ENCODE peak calls at places on chromosomes 16 and 17, in ten cellular contexts. One of them, this sample, is unnamed. For H3K36me3, the result is how much of the 10 kb centered on the place peaks cover.

GRCh38 chr17:49045376-49045775 is 48.2 kb downstream of the IGF2BP1 start:
- DNase-seq in tibial artery: no peak
- DNase-seq in Caco-2: no peak
- DNase-seq in left ventricle myocardium inferior: no peak
- DNase-seq in upper lobe of right lung: no peak
- DNase-seq in spleen: no peak
- DNase-seq in endodermal cell: no peak
- DNase-seq in CD8-positive, alpha-beta T cell: no peak
- DNase-seq in cardiac muscle cell: no peak
- DNase-seq in BE2C: no peak
- DNase-seq in this sample: no peak

GRCh38 chr17:31869031-31869430 is 10.0 kb upstream of the COPRS start:
- DNase-seq in CD8-positive, alpha-beta T cell: no peak
- DNase-seq in upper lobe of right lung: no peak
- DNase-seq in left ventricle myocardium inferior: no peak
- DNase-seq in spleen: no peak
- DNase-seq in endodermal cell: no peak
- DNase-seq in Caco-2: no peak
- DNase-seq in tibial artery: no peak
- DNase-seq in BE2C: no peak
- DNase-seq in cardiac muscle cell: no peak
- DNase-seq in this sample: no peak

GRCh38 chr16:63289834-63290460 is 1253.7 kb upstream of the CDH8 start:
- DNase-seq in CD8-positive, alpha-beta T cell: no peak
- DNase-seq in tibial artery: peak
- DNase-seq in endodermal cell: peak
- DNase-seq in spleen: peak
- DNase-seq in BE2C: peak
- DNase-seq in Caco-2: peak
- DNase-seq in upper lobe of right lung: peak
- DNase-seq in cardiac muscle cell: peak
- DNase-seq in left ventricle myocardium inferior: no peak
- DNase-seq in this sample: peak

GRCh38 chr17:72368191-72368590 is 247.4 kb downstream of the SOX9 start:
- DNase-seq in cardiac muscle cell: no peak
- DNase-seq in Caco-2: no peak
- DNase-seq in CD8-positive, alpha-beta T cell: no peak
- DNase-seq in endodermal cell: no peak
- DNase-seq in upper lobe of right lung: no peak
- DNase-seq in BE2C: no peak
- DNase-seq in left ventricle myocardium inferior: no peak
- DNase-seq in spleen: no peak
- DNase-seq in tibial artery: no peak
- DNase-seq in this sample: no peak

GRCh38 chr16:11087691-11088431 is 143.5 kb downstream of the CLEC16A start:
- DNase-seq in upper lobe of right lung: no peak
- DNase-seq in left ventricle myocardium inferior: no peak
- DNase-seq in Caco-2: no peak
- DNase-seq in spleen: no peak
- DNase-seq in CD8-positive, alpha-beta T cell: no peak
- DNase-seq in cardiac muscle cell: no peak
- DNase-seq in BE2C: no peak
- DNase-seq in tibial artery: no peak
- DNase-seq in endodermal cell: peak
- DNase-seq in this sample: no peak

GRCh38 chr17:51860934-51861561 is 297.5 kb downstream of the CA10 start:
- DNase-seq in CD8-positive, alpha-beta T cell: no peak
- DNase-seq in upper lobe of right lung: no peak
- DNase-seq in BE2C: peak
- DNase-seq in cardiac muscle cell: peak
- DNase-seq in tibial artery: no peak
- DNase-seq in Caco-2: peak
- DNase-seq in endodermal cell: peak
- DNase-seq in left ventricle myocardium inferior: no peak
- DNase-seq in spleen: no peak
- DNase-seq in this sample: peak

GRCh38 chr16:11542069-11542775 is 44.5 kb downstream of the LITAF start:
- DNase-seq in cardiac muscle cell: no peak
- DNase-seq in Caco-2: no peak
- DNase-seq in left ventricle myocardium inferior: no peak
- DNase-seq in BE2C: no peak
- DNase-seq in CD8-positive, alpha-beta T cell: no peak
- DNase-seq in endodermal cell: no peak
- DNase-seq in spleen: no peak
- DNase-seq in tibial artery: no peak
- DNase-seq in upper lobe of right lung: no peak
- DNase-seq in this sample: no peak

GRCh38 chr16:89319628-89319882 is 102.1 kb downstream of the ZNF778 start:
- DNase-seq in CD8-positive, alpha-beta T cell: peak
- DNase-seq in cardiac muscle cell: no peak
- DNase-seq in tibial artery: no peak
- DNase-seq in Caco-2: no peak
- DNase-seq in upper lobe of right lung: no peak
- DNase-seq in left ventricle myocardium inferior: no peak
- DNase-seq in BE2C: no peak
- DNase-seq in spleen: no peak
- DNase-seq in endodermal cell: no peak
- DNase-seq in this sample: no peak

GRCh38 chr16:75632857-75633256 is 9.8 kb upstream of the ADAT1 start:
- DNase-seq in spleen: no peak
- DNase-seq in upper lobe of right lung: no peak
- DNase-seq in BE2C: no peak
- DNase-seq in Caco-2: no peak
- DNase-seq in endodermal cell: no peak
- DNase-seq in CD8-positive, alpha-beta T cell: no peak
- DNase-seq in tibial artery: no peak
- DNase-seq in cardiac muscle cell: no peak
- DNase-seq in left ventricle myocardium inferior: no peak
- DNase-seq in this sample: no peak

GRCh38 chr17:72470338-72471133 is 349.7 kb downstream of the SOX9 start:
- DNase-seq in cardiac muscle cell: no peak
- DNase-seq in left ventricle myocardium inferior: no peak
- DNase-seq in CD8-positive, alpha-beta T cell: no peak
- DNase-seq in Caco-2: no peak
- DNase-seq in endodermal cell: no peak
- DNase-seq in spleen: peak
- DNase-seq in tibial artery: no peak
- DNase-seq in BE2C: no peak
- DNase-seq in upper lobe of right lung: no peak
- DNase-seq in this sample: no peak

GRCh38 chr16:24689128-24689527 is 40.3 kb upstream of the TNRC6A start:
- DNase-seq in spleen: no peak
- DNase-seq in upper lobe of right lung: no peak
- DNase-seq in endodermal cell: peak
- DNase-seq in tibial artery: no peak
- DNase-seq in Caco-2: peak
- DNase-seq in CD8-positive, alpha-beta T cell: no peak
- DNase-seq in cardiac muscle cell: peak
- DNase-seq in left ventricle myocardium inferior: no peak
- DNase-seq in BE2C: peak
- DNase-seq in this sample: peak

GRCh38 chr16:1772908-1773702 is at the start of gene MRPS34:
- DNase-seq in upper lobe of right lung: peak
- DNase-seq in Caco-2: peak
- DNase-seq in CD8-positive, alpha-beta T cell: peak
- DNase-seq in spleen: peak
- DNase-seq in BE2C: peak
- DNase-seq in endodermal cell: peak
- DNase-seq in tibial artery: peak
- DNase-seq in cardiac muscle cell: peak
- DNase-seq in left ventricle myocardium inferior: peak
- DNase-seq in this sample: peak

GRCh38 chr17:18184143-18185007 is 747 bp downstream of the ALKBH5 start:
- DNase-seq in left ventricle myocardium inferior: peak
- DNase-seq in cardiac muscle cell: peak
- DNase-seq in tibial artery: peak
- DNase-seq in Caco-2: peak
- DNase-seq in upper lobe of right lung: peak
- DNase-seq in endodermal cell: peak
- DNase-seq in spleen: peak
- DNase-seq in BE2C: peak
- DNase-seq in CD8-positive, alpha-beta T cell: peak
- DNase-seq in this sample: peak

GRCh38 chr16:12119562-12119961 is 143.0 kb downstream of the SNX29 start:
- DNase-seq in cardiac muscle cell: no peak
- DNase-seq in upper lobe of right lung: peak
- DNase-seq in BE2C: no peak
- DNase-seq in endodermal cell: no peak
- DNase-seq in Caco-2: no peak
- DNase-seq in CD8-positive, alpha-beta T cell: no peak
- DNase-seq in spleen: no peak
- DNase-seq in left ventricle myocardium inferior: peak
- DNase-seq in tibial artery: no peak
- DNase-seq in this sample: peak

GRCh38 chr16:30335598-30336474 is 19.3 kb downstream of the CD2BP2 start:
- DNase-seq in upper lobe of right lung: peak
- DNase-seq in Caco-2: peak
- DNase-seq in left ventricle myocardium inferior: no peak
- DNase-seq in cardiac muscle cell: no peak
- DNase-seq in spleen: peak
- DNase-seq in tibial artery: no peak
- DNase-seq in endodermal cell: peak
- DNase-seq in BE2C: no peak
- DNase-seq in CD8-positive, alpha-beta T cell: no peak
- DNase-seq in this sample: peak

GRCh38 chr16:30342751-30343490 is 12.2 kb downstream of the CD2BP2 start:
- DNase-seq in cardiac muscle cell: no peak
- DNase-seq in CD8-positive, alpha-beta T cell: no peak
- DNase-seq in upper lobe of right lung: peak
- DNase-seq in endodermal cell: no peak
- DNase-seq in spleen: no peak
- DNase-seq in BE2C: no peak
- DNase-seq in tibial artery: no peak
- DNase-seq in left ventricle myocardium inferior: no peak
- DNase-seq in Caco-2: no peak
- DNase-seq in this sample: no peak

GRCh38 chr16:30346286-30346685 is 8.8 kb downstream of the CD2BP2 start:
- DNase-seq in BE2C: no peak
- DNase-seq in spleen: no peak
- DNase-seq in tibial artery: no peak
- DNase-seq in endodermal cell: no peak
- DNase-seq in Caco-2: no peak
- DNase-seq in left ventricle myocardium inferior: no peak
- DNase-seq in upper lobe of right lung: no peak
- DNase-seq in cardiac muscle cell: no peak
- DNase-seq in CD8-positive, alpha-beta T cell: no peak
- DNase-seq in this sample: no peak

DNA sequence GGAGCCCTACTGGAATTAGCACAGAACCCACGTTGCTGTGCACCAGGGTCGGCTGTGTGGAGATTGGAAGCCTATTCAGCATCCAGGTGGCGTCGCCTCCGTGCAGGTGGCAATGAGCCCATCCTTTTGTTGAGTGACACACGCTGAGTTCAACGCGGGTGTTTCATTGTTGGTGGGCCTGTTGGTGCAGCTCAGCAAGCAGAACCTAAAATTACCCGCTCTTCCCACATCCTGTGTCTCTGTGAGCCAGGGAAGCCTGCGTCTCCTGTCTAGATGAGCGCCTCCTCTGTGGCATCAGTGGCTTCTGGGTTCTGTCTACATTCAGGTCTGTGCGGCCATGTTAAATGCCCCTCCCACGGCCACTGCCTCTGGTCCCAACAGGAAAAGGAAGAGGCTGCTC is 14.5 kb downstream of the CD2BP2 start:
- DNase-seq in tibial artery: no peak
- DNase-seq in endodermal cell: no peak
- DNase-seq in CD8-positive, alpha-beta T cell: peak
- DNase-seq in BE2C: no peak
- DNase-seq in upper lobe of right lung: no peak
- DNase-seq in Caco-2: no peak
- DNase-seq in left ventricle myocardium inferior: no peak
- DNase-seq in spleen: no peak
- DNase-seq in cardiac muscle cell: no peak
- DNase-seq in this sample: no peak
- H3K4me3 ChIP-seq in tibial artery: no peak
- H3K4me3 ChIP-seq in endodermal cell: no peak
- H3K4me3 ChIP-seq in CD8-positive, alpha-beta T cell: no peak
- H3K4me3 ChIP-seq in BE2C: no peak
- H3K4me3 ChIP-seq in upper lobe of right lung: no peak
- H3K4me3 ChIP-seq in Caco-2: no peak
- H3K4me3 ChIP-seq in left ventricle myocardium inferior: no peak
- H3K4me3 ChIP-seq in spleen: no peak
- H3K4me3 ChIP-seq in cardiac muscle cell: no peak
- H3K4me3 ChIP-seq in this sample: no peak

DNA sequence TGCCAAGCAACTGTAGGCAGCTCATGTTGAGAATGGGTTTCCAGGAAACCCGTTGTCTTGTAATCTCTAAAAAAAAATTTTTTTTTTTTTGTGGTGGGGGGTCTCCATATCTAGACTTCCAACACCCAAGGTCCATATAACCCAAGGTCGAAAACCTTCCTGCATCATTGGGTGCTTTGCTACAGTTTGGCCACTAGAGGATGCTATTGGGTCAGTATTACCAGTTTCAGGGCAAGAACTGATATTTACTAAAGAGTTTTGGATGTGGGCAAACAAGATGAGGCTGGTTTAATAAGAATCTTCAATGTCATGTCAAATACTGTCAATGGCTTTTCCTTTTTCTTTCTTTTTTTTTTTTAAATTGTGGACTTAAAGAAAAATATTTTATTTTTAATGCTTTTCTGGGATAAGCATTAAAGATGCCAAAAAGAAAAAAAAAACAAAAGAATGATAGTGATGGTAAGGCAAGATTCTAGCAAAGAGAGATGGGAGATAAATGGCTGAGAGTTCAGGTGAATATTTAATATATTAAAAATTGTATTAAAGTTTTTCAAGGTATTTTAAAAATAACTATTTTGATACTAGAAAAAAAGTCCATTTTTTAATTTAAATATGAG is 62.2 kb downstream of the DHRS7C start:
- DNase-seq in CD8-positive, alpha-beta T cell: no peak
- DNase-seq in BE2C: no peak
- DNase-seq in cardiac muscle cell: peak
- DNase-seq in spleen: no peak
- DNase-seq in endodermal cell: peak
- DNase-seq in upper lobe of right lung: no peak
- DNase-seq in Caco-2: peak
- DNase-seq in tibial artery: no peak
- DNase-seq in left ventricle myocardium inferior: no peak
- DNase-seq in this sample: no peak
- H3K36me3 ChIP-seq in CD8-positive, alpha-beta T cell: under half
- H3K36me3 ChIP-seq in BE2C: under half
- H3K36me3 ChIP-seq in cardiac muscle cell: under half
- H3K36me3 ChIP-seq in spleen: under half
- H3K36me3 ChIP-seq in endodermal cell: under half
- H3K36me3 ChIP-seq in upper lobe of right lung: under half
- H3K36me3 ChIP-seq in Caco-2: under half
- H3K36me3 ChIP-seq in tibial artery: under half
- H3K36me3 ChIP-seq in left ventricle myocardium inferior: under half
- H3K36me3 ChIP-seq in this sample: under half

GRCh38 chr17:19744492-19744891 is 3.6 kb downstream of the ALDH3A1 start:
- DNase-seq in left ventricle myocardium inferior: no peak
- DNase-seq in spleen: no peak
- DNase-seq in upper lobe of right lung: no peak
- DNase-seq in cardiac muscle cell: no peak
- DNase-seq in tibial artery: no peak
- DNase-seq in endodermal cell: no peak
- DNase-seq in Caco-2: no peak
- DNase-seq in BE2C: no peak
- DNase-seq in CD8-positive, alpha-beta T cell: no peak
- DNase-seq in this sample: no peak
- H3K4me3 ChIP-seq in left ventricle myocardium inferior: peak
- H3K4me3 ChIP-seq in spleen: peak
- H3K4me3 ChIP-seq in upper lobe of right lung: peak
- H3K4me3 ChIP-seq in cardiac muscle cell: peak
- H3K4me3 ChIP-seq in tibial artery: peak
- H3K4me3 ChIP-seq in endodermal cell: no peak
- H3K4me3 ChIP-seq in Caco-2: no peak
- H3K4me3 ChIP-seq in BE2C: peak
- H3K4me3 ChIP-seq in CD8-positive, alpha-beta T cell: peak
- H3K4me3 ChIP-seq in this sample: no peak

GRCh38 chr16:27917953-27918352 is 145.6 kb downstream of the GSG1L start:
- DNase-seq in spleen: peak
- DNase-seq in CD8-positive, alpha-beta T cell: no peak
- DNase-seq in cardiac muscle cell: no peak
- DNase-seq in tibial artery: no peak
- DNase-seq in upper lobe of right lung: no peak
- DNase-seq in BE2C: no peak
- DNase-seq in left ventricle myocardium inferior: no peak
- DNase-seq in endodermal cell: no peak
- DNase-seq in Caco-2: no peak
- DNase-seq in this sample: no peak
- H3K36me3 ChIP-seq in spleen: under half
- H3K36me3 ChIP-seq in CD8-positive, alpha-beta T cell: under half
- H3K36me3 ChIP-seq in cardiac muscle cell: under half
- H3K36me3 ChIP-seq in tibial artery: under half
- H3K36me3 ChIP-seq in upper lobe of right lung: under half
- H3K36me3 ChIP-seq in BE2C: under half
- H3K36me3 ChIP-seq in left ventricle myocardium inferior: under half
- H3K36me3 ChIP-seq in endodermal cell: under half
- H3K36me3 ChIP-seq in Caco-2: under half
- H3K36me3 ChIP-seq in this sample: under half

This sample was measured in MG63.